ENCODE peak calls at places on chromosomes 5 and 9, in seven cellular contexts. Y is psoas muscle, O is activated B cell treated with CpG ODN at 0.5 μM for 24 hours, C is amygdala, F is A172, Q is colonic mucosa, N is AG04449. X is an unnamed sample.

GRCh38 chr5:123344819-123345426 is 78.3 kb downstream of the CEP120 start:
- DNase-seq in Q (no peak), F (peak), Y (no peak), C (no peak), N (no peak), O (no peak), X (no peak)

GRCh38 chr9:125759812-125760134 is 12.6 kb downstream of the PBX3 start:
- DNase-seq in C (no peak), Q (no peak), Y (no peak), F (no peak), N (no peak), O (no peak), X (no peak)

GRCh38 chr9:36470891-36471290 is 70.8 kb upstream of the RNF38 start:
- DNase-seq in C (no peak), Y (peak), O (peak), Q (peak), F (peak), N (no peak), X (no peak)

GRCh38 chr5:33588654-33589372 is 148.0 kb downstream of the TARS1 start:
- DNase-seq in N (no peak), O (no peak), C (no peak), Q (peak), F (peak), Y (no peak), X (no peak)

GRCh38 chr9:137454506-137455360 is 4.4 kb downstream of the NSMF start:
- DNase-seq in C (no peak), F (no peak), N (no peak), Q (peak), Y (peak), O (no peak), X (no peak)

GRCh38 chr9:105069285-105070065 is 141.5 kb upstream of the ABCA1 start:
- DNase-seq in F (no peak), O (no peak), Y (no peak), Q (no peak), N (no peak), C (no peak), X (no peak)

GRCh38 chr5:121967187-121967586 is 5.4 kb downstream of the SRFBP1 start:
- DNase-seq in Y (no peak), C (no peak), N (no peak), Q (no peak), O (no peak), F (no peak), X (no peak)

GRCh38 chr5:178469975-178470692 is 120.1 kb downstream of the COL23A1 start:
- DNase-seq in O (no peak), Q (no peak), N (no peak), C (no peak), F (no peak), Y (no peak), X (no peak)

GRCh38 chr9:5629312-5630037 is 568 bp downstream of the RIC1 start:
- DNase-seq in Q (peak), O (no peak), Y (peak), C (no peak), F (no peak), N (no peak), X (peak)

X was measured in activated gamma-delta T cell treated with anti-CD3 and anti-CD28 coated beads, Interleukin-2, amount 50 U/mL, for 16 hours.